ENCODE peak calls at places on chromosomes 6 and 20, in seven cellular contexts. D is SK-N-DZ; M is HEK293T; I is progenitor cell of endocrine pancreas; J is lower leg skin; L is OCI-LY7; E is CD4-positive, alpha-beta T cell. B is an unnamed sample.

GRCh38 chr6:144335914-144336313 is 50.8 kb downstream of the UTRN start:
- DNase-seq in E (no peak), M (no peak), J (no peak), L (peak), I (no peak), D (no peak), B (peak)

GRCh38 chr6:56357616-56358373 is 110.4 kb upstream of the COL21A1 start:
- DNase-seq in E (no peak), L (no peak), M (no peak), D (no peak), I (no peak), J (no peak), B (no peak)

GRCh38 chr20:58192567-58192966 is 35.9 kb downstream of the ANKRD60 start:
- DNase-seq in I (no peak), M (peak), D (no peak), L (peak), J (no peak), E (no peak), B (no peak)

GRCh38 chr6:108942556-108943492 is 94.6 kb downstream of the ARMC2 start:
- DNase-seq in E (peak), M (no peak), J (no peak), L (peak), D (peak), I (no peak), B (no peak)

GRCh38 chr6:118705799-118706481 is 54.5 kb upstream of the CEP85L start:
- DNase-seq in L (no peak), I (no peak), E (no peak), J (no peak), M (no peak), D (no peak), B (peak)

GRCh38 chr20:11807070-11807741 is 110.5 kb upstream of the BTBD3 start:
- DNase-seq in D (no peak), J (no peak), I (no peak), E (no peak), L (no peak), M (no peak), B (no peak)

GRCh38 chr20:52349806-52350205 is 158.2 kb upstream of the ZFP64 start:
- DNase-seq in M (no peak), D (no peak), J (no peak), I (no peak), L (no peak), E (no peak), B (no peak)

GRCh38 chr20:51022803-51023616 is at the start of gene KCNG1:
- DNase-seq in D (peak), M (peak), I (peak), L (no peak), J (peak), E (no peak), B (peak)

GRCh38 chr6:39217177-39217864 is 12.0 kb downstream of the KCNK5 start:
- DNase-seq in J (no peak), I (no peak), M (peak), L (no peak), E (no peak), D (no peak), B (peak)

GRCh38 chr6:35737413-35738211 is 780 bp downstream of the ARMC12 start:
- DNase-seq in L (peak), D (peak), I (no peak), J (no peak), M (peak), E (no peak), B (peak)

GRCh38 chr6:105603779-105604592 is 201.1 kb upstream of the PREP start:
- DNase-seq in J (peak), M (no peak), D (no peak), I (no peak), L (no peak), E (no peak), B (no peak)

GRCh38 chr6:2464641-2465040 is 219.2 kb upstream of the GMDS start:
- DNase-seq in D (no peak), E (no peak), I (no peak), J (no peak), L (no peak), M (no peak), B (no peak)

GRCh38 chr6:56416247-56416646 is 168.9 kb upstream of the COL21A1 start:
- DNase-seq in I (no peak), D (no peak), J (no peak), E (no peak), M (no peak), L (no peak), B (no peak)

GRCh38 chr6:122712864-122713612 is 66.5 kb upstream of the FABP7 start:
- DNase-seq in J (no peak), D (no peak), E (no peak), L (no peak), I (no peak), M (no peak), B (peak)